ENCODE peak calls at places on chromosomes 4 and X, in five cellular contexts. I is OCI-LY7, D is Calu3, C is AG09309, B is endodermal cell. X is an unnamed sample.

GRCh38 chr4:186500721-186501304 is 54.6 kb downstream of the MTNR1A start:
- DNase-seq in I (no peak), D (no peak), C (no peak), B (no peak), X (no peak)

GRCh38 chrX:116240446-116240845 is 69.9 kb downstream of the AGTR2 start:
- DNase-seq in I (no peak), D (no peak), C (no peak), B (no peak), X (no peak)

GRCh38 chr4:76854858-76855257 is 43.1 kb downstream of the SOWAHB start:
- DNase-seq in I (no peak), D (no peak), C (no peak), B (no peak), X (no peak)

GRCh38 chr4:79088991-79089705 is 149.9 kb upstream of the PAQR3 start:
- DNase-seq in I (no peak), D (no peak), C (no peak), B (no peak), X (no peak)

GRCh38 chrX:20623448-20623847 is 356.7 kb upstream of the RPS6KA3 start:
- DNase-seq in I (no peak), D (no peak), C (no peak), B (no peak), X (no peak)

GRCh38 chrX:9650091-9650490 is 115.6 kb downstream of the GPR143 start:
- DNase-seq in I (no peak), D (no peak), C (no peak), B (no peak), X (no peak)

GRCh38 chr4:14650127-14650526 is 352.2 kb upstream of the CPEB2 start:
- DNase-seq in I (no peak), D (no peak), C (no peak), B (no peak), X (no peak)

GRCh38 chr4:178602833-178603232 is 1160.6 kb upstream of the AGA start:
- DNase-seq in I (no peak), D (no peak), C (no peak), B (no peak), X (no peak)

GRCh38 chr4:140750470-140750869 is 5.7 kb downstream of the TBC1D9 start:
- DNase-seq in I (no peak), D (no peak), C (no peak), B (no peak), X (no peak)

GRCh38 chr4:124468360-124468759 is 244.2 kb downstream of the ANKRD50 start:
- DNase-seq in I (no peak), D (no peak), C (no peak), B (no peak), X (no peak)

DNA sequence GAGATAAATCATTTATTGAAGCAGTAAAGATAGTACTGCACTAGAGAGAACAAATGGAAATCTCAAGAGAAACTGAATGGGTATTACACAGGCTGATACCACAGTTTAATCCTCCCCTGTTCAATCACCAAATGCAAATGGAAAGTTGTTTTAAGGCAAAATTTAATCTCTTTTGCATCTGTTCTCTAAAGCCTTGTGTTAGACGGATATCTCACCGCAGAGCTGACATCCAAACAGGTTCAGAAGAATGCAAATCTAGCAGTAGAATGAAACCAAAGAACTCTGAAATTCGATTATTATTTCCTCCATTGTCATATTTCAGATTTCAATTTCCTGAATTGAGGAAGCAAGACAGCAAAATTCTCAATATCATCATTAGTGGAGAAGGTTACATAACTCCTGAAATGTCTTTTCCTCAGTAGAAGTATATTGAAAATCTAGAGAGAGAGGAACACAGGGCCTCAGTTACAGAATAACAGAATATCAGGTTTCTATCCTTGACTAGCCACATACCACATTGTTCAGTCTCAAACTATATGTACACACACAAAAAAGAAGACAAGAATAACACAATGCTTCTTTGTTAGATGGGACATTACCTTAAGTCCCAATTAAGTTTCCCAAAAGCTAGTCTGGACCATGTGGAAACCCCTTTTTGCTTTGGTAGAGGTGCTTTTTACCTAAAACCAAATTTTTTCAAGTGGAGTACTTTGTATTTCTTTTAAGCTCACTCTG is 94.1 kb upstream of the BANK1 start:
- DNase-seq in I (no peak), D (no peak), C (no peak), B (no peak), X (no peak)
- TF ChIP-seq CTCF in I (no peak), D (no peak), C (no peak), B (no peak), X (no peak)

GRCh38 chr4:104531390-104531789 is 36.7 kb upstream of the CXXC4 start:
- DNase-seq in I (no peak), D (no peak), C (no peak), B (no peak), X (no peak)
- TF ChIP-seq CTCF in I (no peak), D (no peak), C (no peak), B (peak), X (no peak)

GRCh38 chr4:1285790-1286553 is 3.7 kb upstream of the MAEA start:
- DNase-seq in I (peak), D (no peak), C (no peak), B (peak), X (no peak)
- TF ChIP-seq CTCF in I (peak), D (no peak), C (peak), B (peak), X (peak)

GRCh38 chrX:54423161-54423888 is 16.9 kb upstream of the TSR2 start:
- DNase-seq in I (no peak), D (no peak), C (no peak), B (peak), X (no peak)
- TF ChIP-seq CTCF in I (no peak), D (no peak), C (no peak), B (peak), X (no peak)